ENCODE peak calls at places on chromosome 14, in five cellular contexts. D, K, Z, H and G are unnamed samples.

GRCh38 chr14:80979951-80980350 is 24.5 kb downstream of the TSHR start:
- DNase-seq in D (no peak), K (no peak), Z (no peak), H (no peak), G (no peak)

GRCh38 chr14:30875788-30876053 is 1.4 kb downstream of the COCH start:
- DNase-seq in D (no peak), K (no peak), Z (no peak), H (no peak), G (no peak)

GRCh38 chr14:29240046-29240445 is 473.5 kb downstream of the FOXG1 start:
- DNase-seq in D (no peak), K (peak), Z (no peak), H (no peak), G (no peak)

GRCh38 chr14:29654910-29655590 is 272.6 kb downstream of the PRKD1 start:
- DNase-seq in D (no peak), K (peak), Z (no peak), H (no peak), G (no peak)

GRCh38 chr14:95104911-95105310 is 52.4 kb downstream of the DICER1 start:
- DNase-seq in D (no peak), K (no peak), Z (no peak), H (no peak), G (no peak)

GRCh38 chr14:100900837-100901390 is 2.6 kb downstream of the RTL1 start:
- DNase-seq in D (peak), K (no peak), Z (no peak), H (no peak), G (no peak)

GRCh38 chr14:55938249-55938791 is 179.9 kb upstream of the PELI2 start:
- DNase-seq in D (no peak), K (peak), Z (no peak), H (no peak), G (no peak)

GRCh38 chr14:71403673-71404072 is 496.4 kb downstream of the PCNX1 start:
- DNase-seq in D (no peak), K (peak), Z (no peak), H (peak), G (no peak)

GRCh38 chr14:102527255-102528232 is 18.0 kb upstream of the ANKRD9 start:
- DNase-seq in D (no peak), K (no peak), Z (no peak), H (no peak), G (peak)

GRCh38 chr14:82224610-82225009 is 691.0 kb upstream of the SEL1L start:
- DNase-seq in D (no peak), K (no peak), Z (no peak), H (no peak), G (no peak)

GRCh38 chr14:32472512-32473472 is 143.7 kb downstream of the AKAP6 start:
- DNase-seq in D (no peak), K (peak), Z (no peak), H (no peak), G (no peak)

GRCh38 chr14:53195949-53196348 is 42.8 kb upstream of the DDHD1 start:
- DNase-seq in D (no peak), K (no peak), Z (no peak), H (no peak), G (no peak)

GRCh38 chr14:100428727-100429126 is 105.6 kb downstream of the SLC25A47 start:
- DNase-seq in D (no peak), K (peak), Z (no peak), H (peak), G (no peak)

GRCh38 chr14:22303589-22304195 is 285.3 kb downstream of the DAD1 start:
- DNase-seq in D (no peak), K (peak), Z (no peak), H (no peak), G (no peak)

GRCh38 chr14:65224799-65225198 is 122.5 kb upstream of the MAX start:
- DNase-seq in D (no peak), K (no peak), Z (no peak), H (peak), G (no peak)

GRCh38 chr14:64266206-64266605 is 28.0 kb downstream of the ESR2 start:
- DNase-seq in D (no peak), K (peak), Z (no peak), H (peak), G (no peak)

GRCh38 chr14:98249476-98249875 is 1022.5 kb downstream of the BCL11B start:
- DNase-seq in D (no peak), K (no peak), Z (no peak), H (no peak), G (no peak)

GRCh38 chr14:99133563-99134332 is 138.2 kb downstream of the BCL11B start:
- DNase-seq in D (no peak), K (no peak), Z (peak), H (no peak), G (peak)

GRCh38 chr14:48323655-48324054 is 648.2 kb upstream of the MDGA2 start:
- DNase-seq in D (no peak), K (peak), Z (no peak), H (no peak), G (no peak)

GRCh38 chr14:102878174-102878969 is 44.1 kb upstream of the AMN start:
- DNase-seq in D (no peak), K (no peak), Z (no peak), H (no peak), G (no peak)

GRCh38 chr14:66216763-66217162 is 269.4 kb upstream of the CCDC196 start:
- DNase-seq in D (no peak), K (no peak), Z (no peak), H (no peak), G (no peak)

GRCh38 chr14:95432152-95433093 is 84.0 kb downstream of the SYNE3 start:
- DNase-seq in D (peak), K (peak), Z (no peak), H (no peak), G (no peak)

GRCh38 chr14:38125484-38125912 is 82.2 kb upstream of the SSTR1 start:
- DNase-seq in D (no peak), K (no peak), Z (no peak), H (no peak), G (no peak)

GRCh38 chr14:73477618-73478266 is 13.0 kb upstream of the RIOX1 start:
- DNase-seq in D (no peak), K (no peak), Z (no peak), H (peak), G (no peak)

GRCh38 chr14:26281280-26281998 is 316.4 kb downstream of the NOVA1 start:
- DNase-seq in D (no peak), K (peak), Z (no peak), H (no peak), G (no peak)

GRCh38 chr14:96038920-96039632 is at the start of gene C14orf132:
- DNase-seq in D (peak), K (peak), Z (peak), H (peak), G (peak)

GRCh38 chr14:81638656-81639055 is 105.0 kb upstream of the SEL1L start:
- DNase-seq in D (no peak), K (no peak), Z (no peak), H (no peak), G (no peak)

GRCh38 chr14:32545109-32545857 is 216.2 kb downstream of the AKAP6 start:
- DNase-seq in D (no peak), K (no peak), Z (no peak), H (no peak), G (no peak)

GRCh38 chr14:22871200-22871961 is at the start of gene LRP10:
- DNase-seq in D (peak), K (peak), Z (peak), H (peak), G (peak)

GRCh38 chr14:36020120-36021029 is 156.1 kb downstream of the PTCSC3 start:
- DNase-seq in D (no peak), K (no peak), Z (no peak), H (no peak), G (no peak)

GRCh38 chr14:77044776-77045569 is 16.5 kb upstream of the IRF2BPL start:
- DNase-seq in D (peak), K (peak), Z (peak), H (no peak), G (no peak)
- H3K4me3 ChIP-seq in D (no peak), K (peak), Z (no peak), H (no peak), G (no peak)

GRCh38 chr14:61894452-61895077 is 132.3 kb downstream of the SNAPC1 start:
- DNase-seq in D (no peak), K (peak), Z (peak), H (peak), G (no peak)

GRCh38 chr14:61893371-61893940 is 131.2 kb downstream of the SNAPC1 start:
- DNase-seq in D (no peak), K (no peak), Z (no peak), H (no peak), G (no peak)

GRCh38 chr14:61898568-61898967 is 136.3 kb downstream of the SNAPC1 start:
- DNase-seq in D (no peak), K (no peak), Z (no peak), H (no peak), G (no peak)
- H3K4me3 ChIP-seq in D (no peak), K (no peak), Z (no peak), H (no peak), G (no peak)

GRCh38 chr14:104584557-104584956 is 5.0 kb downstream of the C14orf180 start:
- DNase-seq in D (no peak), K (no peak), Z (no peak), H (no peak), G (no peak)

GRCh38 chr14:104588066-104588857 is 8.7 kb downstream of the C14orf180 start:
- DNase-seq in D (no peak), K (no peak), Z (no peak), H (no peak), G (no peak)

GRCh38 chr14:104585966-104586702 is 6.6 kb downstream of the C14orf180 start:
- DNase-seq in D (peak), K (no peak), Z (no peak), H (no peak), G (no peak)

GRCh38 chr14:104587641-104588040 is 8.1 kb downstream of the C14orf180 start:
- DNase-seq in D (no peak), K (no peak), Z (no peak), H (no peak), G (no peak)

GRCh38 chr14:104586832-104587620 is 7.5 kb downstream of the C14orf180 start:
- DNase-seq in D (no peak), K (no peak), Z (no peak), H (no peak), G (peak)
- H3K4me3 ChIP-seq in D (no peak), K (no peak), Z (no peak), H (no peak), G (no peak)

DNA sequence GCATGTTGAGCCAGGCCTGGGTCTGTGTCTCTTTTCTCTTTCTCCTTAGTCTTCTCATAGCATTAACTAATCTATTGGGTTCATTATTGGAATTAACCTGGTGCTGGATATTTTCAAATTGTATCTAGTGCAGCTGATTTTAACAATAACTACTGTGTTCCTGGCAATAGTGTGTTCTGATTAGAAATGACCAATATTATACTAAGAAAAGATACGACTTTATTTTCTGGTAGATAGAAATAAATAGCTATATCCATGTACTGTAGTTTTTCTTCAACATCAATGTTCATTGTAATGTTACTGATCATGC is 3.0 kb downstream of the FOS start:
- DNase-seq in D (no peak), K (no peak), Z (no peak), H (no peak), G (no peak)
- H3K4me3 ChIP-seq in D (peak), K (no peak), Z (peak), H (no peak), G (peak)

GRCh38 chr14:33610121-33610520 is 340.8 kb downstream of the EGLN3 start:
- DNase-seq in D (no peak), K (no peak), Z (no peak), H (no peak), G (no peak)
- H3K4me3 ChIP-seq in D (no peak), K (no peak), Z (no peak), H (no peak), G (no peak)

DNA sequence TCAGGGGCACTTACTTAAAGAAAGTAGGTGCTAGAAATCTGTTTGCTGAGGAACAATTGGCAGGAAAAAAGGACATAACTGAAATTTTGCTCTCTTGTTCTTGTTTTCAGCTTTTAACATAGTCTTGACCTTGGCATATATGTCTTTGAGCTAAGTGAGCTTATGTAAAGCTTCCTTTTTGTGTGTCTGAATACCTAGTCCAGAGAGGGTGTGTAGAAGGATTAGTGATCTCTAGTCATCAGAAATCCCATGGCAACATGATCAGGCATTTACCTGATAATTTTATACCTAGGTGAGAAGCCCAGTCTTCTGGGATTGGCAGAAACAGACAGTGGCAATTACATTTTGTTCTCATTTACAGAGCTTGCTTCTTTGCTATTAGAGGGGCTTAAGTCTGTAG is 166.1 kb downstream of the SNAPC1 start:
- DNase-seq in D (no peak), K (no peak), Z (no peak), H (no peak), G (no peak)
- H3K4me3 ChIP-seq in D (no peak), K (no peak), Z (no peak), H (no peak), G (no peak)

GRCh38 chr14:54652890-54653201 is 85.9 kb downstream of the SAMD4A start:
- DNase-seq in D (no peak), K (no peak), Z (no peak), H (no peak), G (no peak)

GRCh38 chr14:54650331-54651017 is 83.5 kb downstream of the SAMD4A start:
- DNase-seq in D (no peak), K (peak), Z (peak), H (no peak), G (peak)

GRCh38 chr14:54652188-54652889 is 85.4 kb downstream of the SAMD4A start:
- DNase-seq in D (peak), K (peak), Z (peak), H (no peak), G (peak)

GRCh38 chr14:54651649-54652048 is 84.7 kb downstream of the SAMD4A start:
- DNase-seq in D (no peak), K (no peak), Z (no peak), H (no peak), G (no peak)

GRCh38 chr14:54651018-54651351 is 84.1 kb downstream of the SAMD4A start:
- DNase-seq in D (no peak), K (no peak), Z (no peak), H (no peak), G (no peak)
- H3K4me3 ChIP-seq in D (no peak), K (no peak), Z (no peak), H (no peak), G (peak)

GRCh38 chr14:86858043-86858442 is 1134.9 kb downstream of the GALC start:
- DNase-seq in D (no peak), K (peak), Z (no peak), H (no peak), G (no peak)

DNA sequence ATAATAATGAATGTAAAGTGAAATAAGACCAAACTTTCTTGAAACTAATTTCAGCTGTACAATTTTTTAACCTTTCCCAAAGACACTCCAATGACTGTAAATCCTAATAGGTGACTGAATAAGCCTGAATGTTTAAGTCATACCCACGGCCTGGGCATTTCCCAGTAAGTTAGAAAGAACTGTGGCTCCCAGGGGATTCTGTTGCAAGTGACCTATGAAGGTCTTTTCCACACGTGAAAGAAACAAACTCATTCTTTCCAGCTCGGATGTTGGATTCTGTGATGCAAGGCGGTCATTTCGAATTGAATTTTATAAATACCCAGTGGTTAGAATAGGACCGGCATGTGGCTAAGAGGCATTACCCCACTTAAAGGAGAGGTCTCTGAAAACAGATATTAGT is 1134.4 kb downstream of the GALC start:
- DNase-seq in D (no peak), K (no peak), Z (no peak), H (no peak), G (no peak)
- H3K4me3 ChIP-seq in D (no peak), K (no peak), Z (no peak), H (no peak), G (no peak)

GRCh38 chr14:34554540-34555250 is 15.2 kb upstream of the EAPP start:
- DNase-seq in D (peak), K (peak), Z (peak), H (no peak), G (no peak)
- H3K4me3 ChIP-seq in D (no peak), K (peak), Z (no peak), H (no peak), G (no peak)

DNA sequence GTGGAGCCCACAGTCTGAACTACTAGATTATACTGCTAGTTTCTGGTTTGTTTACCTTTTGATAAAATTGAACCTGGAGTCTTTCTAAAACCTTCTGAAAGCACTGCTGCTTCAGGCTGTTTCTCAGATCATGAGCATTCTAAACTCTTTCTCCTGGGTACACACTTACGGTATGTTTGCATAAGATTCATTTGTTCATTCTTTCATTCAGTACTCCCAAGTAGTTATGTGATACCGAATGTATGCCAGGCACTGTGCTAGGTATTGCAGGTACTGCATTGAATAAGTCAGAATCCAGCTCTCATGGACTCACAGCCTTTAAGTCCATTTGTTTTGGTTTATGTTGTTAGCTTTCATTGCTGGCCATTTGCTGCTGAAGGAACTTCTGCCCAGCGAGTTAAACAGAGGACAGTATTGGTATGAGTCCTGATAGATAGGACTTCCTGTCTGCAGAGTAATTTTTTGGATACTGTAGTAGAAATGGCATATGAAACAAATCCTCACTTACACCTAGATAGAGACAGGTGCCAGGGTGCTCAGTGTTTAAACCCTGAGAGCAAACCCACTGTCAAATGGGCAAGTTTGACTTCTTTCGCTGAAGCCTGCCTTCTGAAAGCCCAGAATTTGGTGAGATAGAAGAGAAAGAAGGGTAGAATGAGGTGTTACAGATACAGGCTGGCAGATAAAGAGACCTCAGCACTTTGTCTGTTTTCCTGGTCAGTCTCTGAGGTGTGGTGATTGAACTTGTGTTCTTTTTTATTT is 2.1 kb downstream of the SUSD6 start:
- DNase-seq in D (no peak), K (no peak), Z (no peak), H (peak), G (no peak)
- H3K4me3 ChIP-seq in D (peak), K (peak), Z (peak), H (peak), G (peak)